ENCODE peak calls at places on chromosomes 11 and 22, in four cellular contexts. I, D, G and C are unnamed samples.

GRCh38 chr11:99199336-99199735 is 178.6 kb downstream of the CNTN5 start:
- DNase-seq in I (no peak), G (no peak), D (no peak), C (no peak)

GRCh38 chr11:69230856-69231425 is 63.0 kb upstream of the MYEOV start:
- DNase-seq in I (no peak), D (no peak), G (no peak), C (no peak)

GRCh38 chr11:37786214-37786755 is 1188.2 kb upstream of the RAG2 start:
- DNase-seq in G (no peak), D (no peak), I (no peak), C (no peak)

GRCh38 chr11:132131051-132131450 is 760.6 kb downstream of the NTM start:
- DNase-seq in D (no peak), I (no peak), G (no peak), C (no peak)

GRCh38 chr22:22009661-22010060 is 27.1 kb upstream of the TOP3B start:
- DNase-seq in G (no peak), D (no peak), I (no peak), C (no peak)

GRCh38 chr11:102560555-102561011 is 30.0 kb upstream of the MMP7 start:
- DNase-seq in I (no peak), D (no peak), G (peak), C (no peak)

GRCh38 chr11:72358461-72359405 is 75.6 kb downstream of the CLPB start:
- DNase-seq in G (no peak), I (no peak), D (no peak), C (no peak)

GRCh38 chr22:23402275-23403151 is 177.6 kb downstream of the IGLL1 start:
- DNase-seq in I (peak), D (peak), G (no peak), C (peak)

GRCh38 chr11:29280452-29280851 is 736.4 kb downstream of the KCNA4 start:
- DNase-seq in G (no peak), I (no peak), D (no peak), C (no peak)

GRCh38 chr11:83693279-83693992 is 407.3 kb upstream of the CCDC90B start:
- DNase-seq in G (no peak), D (no peak), I (no peak), C (no peak)
- TF ChIP-seq TARDBP in G (no peak), D (no peak), I (no peak), C (no peak)

GRCh38 chr22:37225481-37225880 is 13.2 kb upstream of the SSTR3 start:
- DNase-seq in I (no peak), D (no peak), G (no peak), C (no peak)

GRCh38 chr22:37226514-37226913 is 14.2 kb upstream of the SSTR3 start:
- DNase-seq in G (no peak), I (no peak), D (no peak), C (no peak)

GRCh38 chr22:37226087-37226486 is 13.8 kb upstream of the SSTR3 start:
- DNase-seq in D (no peak), G (no peak), I (no peak), C (no peak)

GRCh38 chr22:37223965-37224551 is 11.8 kb upstream of the SSTR3 start:
- DNase-seq in I (no peak), D (no peak), G (no peak), C (no peak)

DNA sequence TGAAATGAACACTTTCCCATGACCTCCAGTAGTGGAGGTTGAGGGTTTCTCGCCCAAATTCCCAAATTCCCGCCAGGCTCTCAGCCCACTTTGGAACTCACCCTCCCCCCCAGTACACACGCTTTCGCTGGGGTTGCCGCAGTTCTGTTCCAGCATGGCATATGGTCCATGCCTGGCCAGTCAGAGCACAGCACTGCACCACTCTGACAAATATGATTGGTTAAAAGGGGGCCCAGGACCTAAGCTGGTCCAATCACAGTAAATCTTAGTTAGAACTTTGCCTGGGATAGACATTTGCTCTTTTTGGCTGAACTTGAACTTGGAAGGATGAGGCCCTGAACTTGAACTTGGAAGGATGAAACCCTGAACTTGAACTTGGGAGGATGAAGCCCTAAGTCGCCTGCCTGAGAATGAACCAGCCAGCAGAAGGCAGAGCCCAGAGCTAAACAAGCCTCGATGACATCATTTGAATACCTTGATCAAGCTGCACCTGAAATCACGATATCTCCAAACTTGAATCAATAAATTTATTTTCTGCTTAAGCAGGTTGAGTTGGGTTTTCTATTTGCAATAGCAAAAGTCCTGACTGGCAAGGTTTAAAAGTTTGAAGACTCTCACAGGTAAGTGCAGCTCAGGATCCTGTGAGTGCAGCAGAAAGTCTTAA is 12.6 kb upstream of the SSTR3 start:
- DNase-seq in D (no peak), I (no peak), G (no peak), C (no peak)
- TF ChIP-seq FOXM1 in D (no peak), I (no peak), G (no peak), C (no peak)

GRCh38 chr22:48619721-48620120 is 1208.0 kb downstream of the BRD1 start:
- DNase-seq in I (no peak), D (no peak), G (no peak), C (no peak)

GRCh38 chr22:48618326-48618725 is 1209.3 kb downstream of the BRD1 start:
- DNase-seq in G (no peak), I (no peak), D (no peak), C (no peak)

GRCh38 chr22:48613566-48614200 is 1214.0 kb downstream of the BRD1 start:
- DNase-seq in G (no peak), I (no peak), D (no peak), C (no peak)

GRCh38 chr22:48615171-48616008 is 1212.3 kb downstream of the BRD1 start:
- DNase-seq in D (no peak), I (no peak), G (no peak), C (no peak)

GRCh38 chr22:48616656-48617055 is 1211.0 kb downstream of the BRD1 start:
- DNase-seq in G (no peak), I (no peak), D (no peak), C (no peak)
- TF ChIP-seq TARDBP in G (no peak), I (no peak), D (no peak), C (no peak)

GRCh38 chr11:1520987-1521349 is 34.4 kb upstream of the MOB2 start:
- DNase-seq in G (no peak), D (no peak), I (no peak), C (no peak)

GRCh38 chr11:1523077-1523476 is 36.5 kb upstream of the MOB2 start:
- DNase-seq in G (no peak), D (no peak), I (no peak), C (no peak)

GRCh38 chr11:1522081-1522424 is 35.5 kb upstream of the MOB2 start:
- DNase-seq in G (no peak), D (no peak), I (no peak), C (no peak)

GRCh38 chr11:1521382-1522080 is 35.0 kb upstream of the MOB2 start:
- DNase-seq in G (peak), D (no peak), I (no peak), C (no peak)

GRCh38 chr11:1523779-1524178 is 37.2 kb upstream of the MOB2 start:
- DNase-seq in I (no peak), D (no peak), G (no peak), C (no peak)
- TF ChIP-seq FOXM1 in I (no peak), D (no peak), G (no peak), C (no peak)

DNA sequence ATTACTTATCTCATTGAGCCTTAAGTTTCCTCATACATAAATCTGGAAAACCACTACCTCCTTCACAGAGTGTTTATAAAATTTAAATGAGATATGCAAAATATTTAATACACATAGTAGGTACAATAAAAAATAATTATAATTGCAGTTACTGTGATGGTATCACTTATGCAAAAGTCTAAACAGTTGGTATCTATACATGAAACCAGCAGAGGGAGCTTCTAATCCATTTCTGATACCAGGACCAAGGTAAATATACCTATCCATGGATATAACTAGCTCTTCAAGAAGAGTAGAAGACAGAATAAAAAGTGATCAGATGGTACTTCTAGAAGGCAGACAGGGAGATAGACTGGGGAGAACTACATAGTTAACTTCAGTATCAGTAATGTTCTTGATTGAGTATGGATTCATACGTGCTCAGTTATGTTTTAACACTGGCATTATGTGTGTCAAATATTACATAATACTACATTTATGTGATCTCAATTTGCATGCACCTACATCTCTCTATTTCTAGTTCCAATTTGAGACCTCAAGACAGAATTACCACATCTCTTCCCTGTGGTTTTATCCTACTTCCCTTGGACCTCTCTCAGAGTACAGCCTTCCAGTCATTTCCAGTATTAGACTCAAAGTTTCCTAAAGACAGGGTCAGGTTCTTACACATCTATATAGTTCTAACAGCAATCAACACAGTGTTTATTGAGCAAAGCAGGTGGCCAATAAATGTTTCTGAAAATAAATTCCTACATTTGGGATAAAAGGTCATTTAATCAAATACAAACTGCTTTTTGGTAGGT is 13.7 kb upstream of the TSG101 start:
- DNase-seq in I (no peak), D (peak), G (no peak), C (no peak)
- TF ChIP-seq TARDBP in I (no peak), D (no peak), G (no peak), C (no peak)

DNA sequence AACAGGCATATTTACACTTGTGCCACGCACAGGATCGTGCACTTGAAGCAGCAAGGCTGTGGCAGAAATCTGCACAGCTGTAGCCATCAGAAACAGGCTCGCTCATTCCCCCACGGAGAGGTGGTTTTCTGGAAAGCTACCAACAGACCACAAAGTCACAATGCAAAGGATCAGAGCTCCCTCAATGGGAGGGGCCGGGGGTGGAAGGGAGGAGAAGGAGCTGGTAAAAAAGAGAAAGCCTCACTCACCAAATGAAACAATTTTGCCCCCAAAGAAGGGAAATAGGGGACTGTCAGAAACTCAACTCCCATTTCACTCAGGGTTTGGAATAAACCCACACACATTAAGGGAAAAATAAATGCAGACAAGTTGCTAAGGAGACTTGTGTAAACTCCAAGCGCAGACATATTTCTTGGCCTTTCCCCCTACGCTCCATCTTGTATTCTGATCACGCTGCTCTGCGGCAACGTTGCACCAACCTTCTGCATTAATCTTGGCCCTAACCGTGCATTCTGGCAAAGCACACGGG is 43.2 kb upstream of the BLID start:
- DNase-seq in G (no peak), I (no peak), D (no peak), C (no peak)
- TF ChIP-seq FOXM1 in G (no peak), I (no peak), D (no peak), C (no peak)

GRCh38 chr11:47711225-47711624 is 3.9 kb downstream of the AGBL2 start:
- DNase-seq in I (no peak), G (no peak), D (no peak), C (no peak)
- TF ChIP-seq TARDBP in I (no peak), G (no peak), D (no peak), C (no peak)

GRCh38 chr22:44391026-44391425 is 78.3 kb upstream of the SHISAL1 start:
- DNase-seq in D (no peak), I (no peak), G (no peak), C (no peak)

GRCh38 chr22:44392446-44392921 is 79.7 kb upstream of the SHISAL1 start:
- DNase-seq in G (no peak), I (no peak), D (no peak), C (no peak)

GRCh38 chr22:44394246-44395115 is 81.7 kb upstream of the SHISAL1 start:
- DNase-seq in D (no peak), G (no peak), I (no peak), C (no peak)

GRCh38 chr22:44391481-44392445 is 79.0 kb upstream of the SHISAL1 start:
- DNase-seq in D (no peak), G (no peak), I (no peak), C (no peak)

GRCh38 chr22:44393066-44393465 is 80.3 kb upstream of the SHISAL1 start:
- DNase-seq in D (no peak), I (no peak), G (no peak), C (no peak)
- TF ChIP-seq FOXM1 in D (no peak), I (no peak), G (no peak), C (no peak)